ENCODE peak calls at places on chromosomes 11 and 22, in ten cellular contexts. Q, T, C, S, L, R, N, Y, D and V are unnamed samples.

GRCh38 chr22:26783886-26784285 is 126.5 kb downstream of the MIAT start:
- DNase-seq in Q (no peak), T (no peak), C (no peak), S (no peak), L (no peak), R (no peak), N (no peak), Y (no peak), D (no peak), V (no peak)

GRCh38 chr11:68113986-68114385 is 7.2 kb downstream of the CHKA start:
- DNase-seq in Q (no peak), T (no peak), C (no peak), S (no peak), L (no peak), R (no peak), N (no peak), Y (no peak), D (no peak), V (no peak)

GRCh38 chr11:10351768-10352641 is 47.1 kb downstream of the ADM start:
- DNase-seq in Q (peak; percentile 77), T (peak; percentile 20), C (no peak), S (peak; percentile 93), L (peak; percentile 58), R (no peak), N (peak; percentile 35), Y (no peak), D (peak; percentile 21), V (no peak)

GRCh38 chr22:50179937-50180726 is 5.6 kb upstream of the TRABD start:
- DNase-seq in Q (no peak), T (no peak), C (no peak), S (no peak), L (no peak), R (no peak), N (no peak), Y (peak; percentile 36), D (no peak), V (no peak)

GRCh38 chr11:73226297-73227006 is 8.4 kb downstream of the P2RY2 start:
- DNase-seq in Q (no peak), T (no peak), C (no peak), S (no peak), L (no peak), R (no peak), N (no peak), Y (peak; percentile 24), D (no peak), V (no peak)

GRCh38 chr22:46171940-46172339 is 21.6 kb downstream of the PPARA start:
- DNase-seq in Q (peak; percentile 38), T (no peak), C (no peak), S (no peak), L (no peak), R (no peak), N (peak; percentile 39), Y (peak; percentile 72), D (no peak), V (peak; percentile 84)

GRCh38 chr11:111561801-111562325 is 21.3 kb downstream of the LAYN start:
- DNase-seq in Q (no peak), T (no peak), C (no peak), S (no peak), L (no peak), R (no peak), N (no peak), Y (no peak), D (no peak), V (no peak)

GRCh38 chr11:64969209-64969608 is 2.7 kb downstream of the MAJIN start:
- DNase-seq in Q (no peak), T (no peak), C (no peak), S (no peak), L (no peak), R (no peak), N (no peak), Y (no peak), D (no peak), V (no peak)

GRCh38 chr22:33867118-33867863 is 53.0 kb downstream of the LARGE1 start:
- DNase-seq in Q (no peak), T (no peak), C (no peak), S (no peak), L (no peak), R (no peak), N (peak; percentile 51), Y (no peak), D (no peak), V (no peak)

GRCh38 chr11:1277936-1278512 is 31.4 kb downstream of the TOLLIP start:
- DNase-seq in Q (no peak), T (no peak), C (no peak), S (no peak), L (peak; percentile 49), R (no peak), N (no peak), Y (no peak), D (no peak), V (no peak)

GRCh38 chr11:93054881-93055280 is 85.4 kb downstream of the MTNR1B start:
- DNase-seq in Q (no peak), T (no peak), C (no peak), S (no peak), L (no peak), R (no peak), N (peak; percentile 42), Y (no peak), D (peak; percentile 64), V (no peak)

GRCh38 chr11:126415669-126416420 is 60.4 kb downstream of the ST3GAL4 start:
- DNase-seq in Q (peak; percentile 49), T (no peak), C (no peak), S (peak; percentile 96), L (peak; percentile 84), R (no peak), N (peak; percentile 58), Y (peak; percentile 94), D (no peak), V (no peak)

DNA sequence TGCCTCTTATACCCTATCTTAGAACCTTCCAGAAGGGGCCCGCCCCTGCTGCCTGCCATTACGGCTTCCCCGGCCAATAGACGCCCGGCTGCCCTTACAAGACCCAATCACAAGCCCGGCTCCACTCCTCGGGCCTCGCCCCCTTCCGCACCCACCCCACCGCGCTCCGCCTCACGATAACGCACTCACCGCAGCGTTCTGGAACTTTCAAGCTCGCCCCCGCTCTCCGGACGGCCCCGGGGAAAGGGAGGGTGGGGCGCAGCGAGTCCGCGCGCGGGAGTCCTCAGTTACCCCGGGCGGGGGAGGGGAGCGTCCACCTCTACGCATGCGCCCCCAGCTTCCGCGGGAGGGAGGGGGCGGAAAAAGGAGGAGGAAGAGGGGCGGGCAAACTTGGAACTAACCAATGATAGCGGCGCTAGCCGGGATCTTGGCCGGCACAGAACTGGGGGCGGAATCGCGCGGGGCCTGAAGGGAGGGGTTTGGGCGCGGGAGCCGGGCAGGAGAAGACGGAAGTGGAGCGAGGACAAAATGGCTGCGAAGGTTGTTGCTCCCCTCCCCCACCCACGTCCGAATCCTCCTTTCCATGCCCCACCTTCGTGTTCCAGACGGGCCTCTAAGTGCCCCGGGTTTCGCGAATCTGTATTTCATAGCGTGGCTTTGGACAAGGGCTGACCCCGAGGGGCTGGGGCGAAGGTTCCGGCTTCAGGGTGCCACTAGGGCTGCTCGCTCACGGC is 389 bp upstream of the HSPA8 start:
- DNase-seq in Q (peak; percentile 99), T (peak; percentile 100), C (peak; percentile 98), S (peak; percentile 100), L (peak; percentile 100), R (peak; percentile 98), N (peak; percentile 99), Y (peak; percentile 99), D (peak; percentile 76), V (peak; percentile 100)
- TF ChIP-seq POLR2A in Q (no peak), T (peak; percentile 76), C (peak; percentile 89), S (peak; percentile 32), L (peak; percentile 14), R (no peak), N (peak; percentile 15), Y (peak; percentile 93), D (peak; percentile 26), V (no peak)

GRCh38 chr22:22431271-22432220 is 77.0 kb downstream of the ZNF280B start:
- DNase-seq in Q (peak; percentile 64), T (no peak), C (no peak), S (no peak), L (peak; percentile 72), R (no peak), N (peak; percentile 72), Y (peak; percentile 69), D (peak; percentile 53), V (no peak)
- TF ChIP-seq CTCF in Q (peak; percentile 60), T (no peak), C (peak; percentile 35), S (peak; percentile 23), L (peak; percentile 51), R (peak; percentile 41), N (peak; percentile 35), Y (no peak), D (peak; percentile 55), V (no peak)

GRCh38 chr22:37220543-37220968 is 8.3 kb upstream of the SSTR3 start:
- DNase-seq in Q (no peak), T (no peak), C (no peak), S (no peak), L (no peak), R (no peak), N (no peak), Y (no peak), D (no peak), V (no peak)

GRCh38 chr22:37218399-37218770 is 6.1 kb upstream of the SSTR3 start:
- DNase-seq in Q (no peak), T (no peak), C (no peak), S (no peak), L (no peak), R (no peak), N (no peak), Y (no peak), D (no peak), V (no peak)

GRCh38 chr22:37221424-37222336 is 9.4 kb upstream of the SSTR3 start:
- DNase-seq in Q (no peak), T (no peak), C (no peak), S (no peak), L (no peak), R (no peak), N (no peak), Y (no peak), D (no peak), V (no peak)

GRCh38 chr22:37219534-37219933 is 7.3 kb upstream of the SSTR3 start:
- DNase-seq in Q (no peak), T (no peak), C (no peak), S (no peak), L (no peak), R (no peak), N (no peak), Y (no peak), D (no peak), V (no peak)

DNA sequence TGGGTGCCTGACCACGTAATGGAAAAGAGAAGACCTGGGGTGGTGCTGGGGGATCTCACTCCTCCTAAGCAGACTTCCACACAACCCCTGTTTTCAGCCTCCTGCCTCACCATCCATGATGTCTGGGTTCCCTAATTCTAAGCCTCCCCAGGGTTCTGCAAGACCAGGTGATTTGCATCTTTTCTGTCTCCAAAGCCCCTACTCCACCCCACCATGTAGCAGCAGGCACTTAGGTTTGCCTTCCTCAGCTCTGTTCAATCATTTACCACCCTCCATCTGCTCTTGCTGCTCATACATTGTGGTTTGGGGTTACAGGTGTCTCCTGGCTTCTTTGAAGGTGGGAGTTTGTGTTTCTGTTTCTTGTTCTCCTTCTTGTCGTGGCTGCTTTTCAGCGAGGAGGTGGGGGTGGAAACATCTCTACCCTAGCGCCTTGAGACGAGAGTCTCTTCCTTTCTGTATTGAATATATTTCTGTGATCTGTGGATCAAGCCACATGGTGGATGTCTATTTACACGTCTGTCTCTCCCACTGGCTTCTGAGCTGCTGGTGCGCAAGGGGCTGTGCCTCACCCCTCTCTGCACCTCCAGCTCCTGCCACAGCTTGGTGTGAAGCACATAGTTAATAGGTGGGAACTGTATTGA is 6.6 kb upstream of the SSTR3 start:
- DNase-seq in Q (no peak), T (no peak), C (no peak), S (no peak), L (no peak), R (no peak), N (no peak), Y (no peak), D (no peak), V (no peak)
- TF ChIP-seq POLR2A in Q (no peak), T (no peak), C (no peak), S (no peak), L (no peak), R (no peak), N (no peak), Y (no peak), D (no peak), V (no peak)

GRCh38 chr11:5841797-5842196 is at the start of gene OR52E6:
- DNase-seq in Q (no peak), T (no peak), C (no peak), S (no peak), L (no peak), R (no peak), N (no peak), Y (no peak), D (no peak), V (no peak)
- TF ChIP-seq CTCF in Q (no peak), T (no peak), C (no peak), S (no peak), L (no peak), R (no peak), N (no peak), Y (no peak), D (no peak), V (no peak)